ENCODE peak calls at places on chromosomes 2 and 18, in six cellular contexts. V is kidney epithelial cell, X is cardiac muscle cell, U is testis, W is ovary, J is Peyer's patch. N is an unnamed sample.

GRCh38 chr2:200615247-200615646 is 29.4 kb downstream of the AOX1 start:
- DNase-seq in V (peak), X (no peak), U (no peak), W (no peak), J (no peak), N (no peak)

GRCh38 chr2:203579131-203579643 is 44.1 kb upstream of the RAPH1 start:
- DNase-seq in V (peak), X (no peak), U (no peak), W (no peak), J (peak), N (no peak)

GRCh38 chr2:163601377-163601776 is 134.4 kb downstream of the FIGN start:
- DNase-seq in V (peak), X (no peak), U (no peak), W (no peak), J (no peak), N (no peak)

GRCh38 chr2:42463570-42463969 is 30.2 kb downstream of the KCNG3 start:
- DNase-seq in V (no peak), X (no peak), U (no peak), W (no peak), J (no peak), N (no peak)

GRCh38 chr2:195559431-195559914 is 97.6 kb upstream of the SLC39A10 start:
- DNase-seq in V (peak), X (no peak), U (no peak), W (no peak), J (no peak), N (peak)

GRCh38 chr18:12013186-12013916 is 32.0 kb downstream of the IMPA2 start:
- DNase-seq in V (no peak), X (no peak), U (no peak), W (no peak), J (no peak), N (no peak)

GRCh38 chr2:139968588-139968987 is 1188.4 kb upstream of the NXPH2 start:
- DNase-seq in V (no peak), X (no peak), U (no peak), W (no peak), J (no peak), N (no peak)

GRCh38 chr2:65991864-65992554 is 442.9 kb upstream of the MEIS1 start:
- DNase-seq in V (no peak), X (no peak), U (no peak), W (no peak), J (no peak), N (no peak)

GRCh38 chr2:64609229-64609994 is 44.3 kb downstream of the SERTAD2 start:
- DNase-seq in V (no peak), X (peak), U (peak), W (peak), J (peak), N (no peak)

GRCh38 chr18:46199515-46200147 is 95.4 kb downstream of the HAUS1 start:
- DNase-seq in V (no peak), X (no peak), U (no peak), W (no peak), J (no peak), N (no peak)

GRCh38 chr18:62555135-62555534 is 32.3 kb downstream of the ZCCHC2 start:
- DNase-seq in V (no peak), X (no peak), U (no peak), W (no peak), J (no peak), N (no peak)

GRCh38 chr2:227377461-227378351 is 1.4 kb downstream of the TM4SF20 start:
- DNase-seq in V (no peak), X (no peak), U (no peak), W (no peak), J (no peak), N (no peak)
- TF ChIP-seq CTCF in V (no peak), X (peak), U (no peak), W (no peak), J (peak), N (no peak)

DNA sequence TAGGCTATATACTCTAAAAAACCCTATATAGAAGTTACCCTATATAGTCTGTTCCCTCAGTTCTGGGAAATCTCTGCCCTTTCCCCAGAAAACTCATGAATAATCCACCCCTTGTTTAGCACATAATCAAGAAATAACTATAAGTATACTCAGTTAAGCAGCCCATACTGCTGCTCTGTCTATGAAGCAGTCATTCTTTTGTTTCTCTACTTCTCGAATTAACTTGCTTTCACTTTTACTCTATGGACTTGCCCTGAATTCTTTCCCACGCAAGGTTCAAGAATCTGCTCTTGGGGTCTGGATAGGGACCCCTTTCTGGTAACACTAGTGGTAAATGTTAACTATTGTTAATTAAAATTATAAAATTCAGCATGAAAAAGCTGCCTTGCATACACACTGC is 17.4 kb upstream of the AP1S3 start:
- DNase-seq in V (no peak), X (no peak), U (no peak), W (no peak), J (no peak), N (no peak)
- H3K4me3 ChIP-seq in V (no peak), X (no peak), U (no peak), W (no peak), J (no peak), N (no peak)

DNA sequence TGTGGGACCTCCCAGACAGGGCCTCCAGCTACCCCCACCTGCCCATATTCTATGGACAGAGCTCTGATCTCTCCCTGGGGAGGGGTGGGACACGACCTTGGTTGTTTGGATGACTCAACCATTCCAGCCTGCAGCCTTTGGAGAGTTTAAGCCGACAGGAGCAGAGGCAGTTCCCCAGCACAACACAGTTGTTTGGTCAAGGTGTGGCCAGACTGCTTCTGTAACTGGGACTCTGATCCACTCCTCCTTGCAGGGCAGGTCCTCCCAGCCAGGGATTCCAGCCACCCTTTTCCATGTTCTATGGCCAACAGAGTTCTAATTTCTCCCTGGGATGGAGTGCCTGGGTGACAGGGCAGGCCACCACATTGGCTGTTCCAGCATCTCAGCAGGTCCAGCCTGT is 177.8 kb downstream of the RND3 start:
- DNase-seq in V (no peak), X (no peak), U (no peak), W (no peak), J (peak), N (no peak)
- TF ChIP-seq CTCF in V (no peak), X (no peak), U (no peak), W (no peak), J (no peak), N (no peak)

DNA sequence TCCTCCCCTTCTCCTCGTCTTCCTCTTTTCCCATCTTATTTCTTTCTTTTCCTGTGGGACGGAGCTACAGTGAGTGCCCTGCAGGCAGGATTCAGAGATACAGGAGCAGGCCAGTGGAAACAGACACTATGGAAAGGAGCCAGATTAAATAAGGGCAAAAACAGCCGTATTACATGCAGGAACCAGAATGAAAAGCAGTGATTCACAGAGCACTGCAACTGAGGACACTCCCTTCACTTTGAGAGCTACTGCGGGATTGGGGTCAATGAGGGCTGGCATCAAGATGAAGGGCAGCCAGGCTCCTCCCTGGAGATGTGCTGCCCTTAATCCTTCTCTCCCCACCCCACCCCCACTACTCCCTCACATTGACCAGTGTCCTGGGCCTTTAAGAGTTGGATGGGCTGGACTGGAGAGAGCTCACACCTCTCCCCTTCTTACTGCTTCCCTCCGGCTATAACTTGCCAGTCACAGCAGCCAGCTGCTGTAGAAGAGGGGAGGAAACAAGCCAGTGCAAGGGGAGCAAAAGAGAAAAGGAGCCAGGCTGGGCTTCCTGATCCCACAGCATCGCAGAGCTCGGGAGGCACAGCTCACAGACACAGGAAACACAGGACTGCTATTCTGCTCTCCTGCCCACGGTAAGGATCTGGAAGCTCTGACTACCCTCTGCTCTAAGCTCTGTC is at the start of gene PLCD4:
- DNase-seq in V (peak), X (peak), U (no peak), W (peak), J (no peak), N (peak)
- H3K4me3 ChIP-seq in V (peak), X (no peak), U (no peak), W (no peak), J (no peak), N (peak)

GRCh38 chr2:1884933-1885580 is 140.7 kb upstream of the PXDN start:
- DNase-seq in V (peak), X (no peak), U (no peak), W (no peak), J (no peak), N (no peak)

GRCh38 chr2:1887106-1887505 is 142.8 kb upstream of the PXDN start:
- DNase-seq in V (no peak), X (no peak), U (no peak), W (no peak), J (no peak), N (no peak)

GRCh38 chr2:1889099-1889650 is 144.9 kb upstream of the PXDN start:
- DNase-seq in V (no peak), X (no peak), U (no peak), W (no peak), J (no peak), N (no peak)

GRCh38 chr2:1886405-1886992 is 142.2 kb upstream of the PXDN start:
- DNase-seq in V (peak), X (peak), U (peak), W (no peak), J (peak), N (peak)

DNA sequence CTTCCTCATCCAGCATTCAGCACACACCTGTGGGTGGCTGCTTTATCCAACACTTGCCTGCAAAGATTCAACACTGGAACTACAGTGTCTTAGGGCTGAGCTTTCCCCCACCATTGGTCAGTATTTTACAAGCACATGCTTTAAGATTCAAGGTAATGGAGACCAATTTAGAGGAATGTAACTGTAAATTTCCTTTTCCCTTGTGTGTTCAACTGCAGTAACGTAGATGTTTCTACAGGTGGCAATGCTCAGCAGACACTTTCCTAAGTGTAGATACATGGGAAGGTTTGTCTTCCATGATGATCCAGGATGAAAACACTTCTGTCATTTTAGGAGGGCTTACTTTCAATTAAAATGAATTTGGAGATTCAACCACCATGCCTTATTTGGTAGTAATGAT is 143.6 kb upstream of the PXDN start:
- DNase-seq in V (peak), X (peak), U (no peak), W (no peak), J (no peak), N (no peak)
- TF ChIP-seq CTCF in V (peak), X (peak), U (peak), W (no peak), J (no peak), N (peak)

DNA sequence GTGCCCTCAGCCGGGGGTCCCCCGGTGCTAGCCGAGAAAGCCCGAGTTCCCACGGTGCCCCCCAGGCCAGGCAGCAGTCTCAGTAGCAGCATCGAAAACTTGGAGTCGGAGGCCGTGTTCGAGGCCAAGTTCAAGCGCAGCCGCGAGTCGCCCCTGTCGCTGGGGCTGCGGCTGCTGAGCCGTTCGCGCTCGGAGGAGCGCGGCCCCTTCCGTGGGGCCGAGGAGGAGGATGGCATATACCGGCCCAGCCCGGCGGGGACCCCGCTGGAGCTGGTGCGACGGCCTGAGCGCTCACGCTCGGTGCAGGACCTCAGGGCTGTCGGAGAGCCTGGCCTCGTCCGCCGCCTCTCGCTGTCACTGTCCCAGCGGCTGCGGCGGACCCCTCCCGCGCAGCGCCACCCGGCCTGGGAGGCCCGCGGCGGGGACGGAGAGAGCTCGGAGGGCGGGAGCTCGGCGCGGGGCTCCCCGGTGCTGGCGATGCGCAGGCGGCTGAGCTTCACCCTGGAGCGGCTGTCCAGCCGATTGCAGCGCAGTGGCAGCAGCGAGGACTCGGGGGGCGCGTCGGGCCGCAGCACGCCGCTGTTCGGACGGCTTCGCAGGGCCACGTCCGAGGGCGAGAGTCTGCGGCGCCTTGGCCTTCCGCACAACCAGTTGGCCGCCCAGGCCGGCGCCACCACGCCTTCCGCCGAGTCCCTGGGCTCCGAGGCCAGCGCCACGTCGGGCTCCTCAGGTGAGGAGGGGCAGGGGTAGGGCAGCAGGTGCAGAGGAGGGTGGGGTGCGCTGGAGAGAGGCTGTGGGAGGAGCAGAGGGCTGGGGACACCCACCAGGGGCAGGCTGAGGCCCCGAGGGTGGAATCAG is 14.1 kb upstream of the GMPPA start:
- DNase-seq in V (no peak), X (peak), U (no peak), W (no peak), J (no peak), N (no peak)
- H3K4me3 ChIP-seq in V (no peak), X (no peak), U (peak), W (peak), J (peak), N (no peak)

GRCh38 chr2:14148186-14148585 is 484.3 kb upstream of the LRATD1 start:
- DNase-seq in V (no peak), X (no peak), U (no peak), W (no peak), J (no peak), N (no peak)
- TF ChIP-seq CTCF in V (no peak), X (no peak), U (no peak), W (no peak), J (no peak), N (no peak)

N was measured in AG04449.